ENCODE peak calls at places on chromosomes 1 and 21, in six cellular contexts. One of them, this sample, is unnamed. For H3K36me3, the result is how much of the 10 kb centered on the place peaks cover.

GRCh38 chr1:117318456-117318855 is 48.8 kb upstream of the MAN1A2 start:
- DNase-seq in HCT116: no peak
- DNase-seq in upper lobe of left lung: no peak
- DNase-seq in MM.1S: no peak
- DNase-seq in prostate gland: no peak
- DNase-seq in upper lobe of right lung: no peak
- DNase-seq in this sample: no peak

GRCh38 chr1:194755241-194755953 is 1569.0 kb upstream of the B3GALT2 start:
- DNase-seq in MM.1S: no peak
- DNase-seq in upper lobe of left lung: no peak
- DNase-seq in HCT116: no peak
- DNase-seq in upper lobe of right lung: no peak
- DNase-seq in prostate gland: no peak
- DNase-seq in this sample: no peak

GRCh38 chr1:110914676-110915075 is 41.7 kb downstream of the CD53 start:
- DNase-seq in upper lobe of right lung: no peak
- DNase-seq in MM.1S: no peak
- DNase-seq in HCT116: no peak
- DNase-seq in prostate gland: no peak
- DNase-seq in upper lobe of left lung: no peak
- DNase-seq in this sample: no peak

GRCh38 chr1:157856538-157856937 is 14.9 kb upstream of the CD5L start:
- DNase-seq in prostate gland: no peak
- DNase-seq in HCT116: no peak
- DNase-seq in upper lobe of left lung: no peak
- DNase-seq in upper lobe of right lung: no peak
- DNase-seq in MM.1S: no peak
- DNase-seq in this sample: no peak

GRCh38 chr1:225820522-225821120 is 10.7 kb downstream of the EPHX1 start:
- DNase-seq in MM.1S: no peak
- DNase-seq in upper lobe of right lung: no peak
- DNase-seq in HCT116: no peak
- DNase-seq in upper lobe of left lung: no peak
- DNase-seq in prostate gland: peak
- DNase-seq in this sample: no peak

GRCh38 chr1:43786975-43787374 is 79.6 kb downstream of the ST3GAL3 start:
- DNase-seq in upper lobe of right lung: no peak
- DNase-seq in upper lobe of left lung: no peak
- DNase-seq in prostate gland: no peak
- DNase-seq in HCT116: no peak
- DNase-seq in MM.1S: no peak
- DNase-seq in this sample: no peak

GRCh38 chr1:112748396-112748795 is 33.3 kb upstream of the PPM1J start:
- DNase-seq in MM.1S: no peak
- DNase-seq in upper lobe of left lung: no peak
- DNase-seq in upper lobe of right lung: no peak
- DNase-seq in HCT116: no peak
- DNase-seq in prostate gland: no peak
- DNase-seq in this sample: no peak

GRCh38 chr21:34701726-34702125 is 32.9 kb downstream of the CLIC6 start:
- DNase-seq in prostate gland: no peak
- DNase-seq in upper lobe of right lung: no peak
- DNase-seq in upper lobe of left lung: no peak
- DNase-seq in HCT116: no peak
- DNase-seq in MM.1S: no peak
- DNase-seq in this sample: no peak

GRCh38 chr1:39328722-39329121 is 124.2 kb downstream of the MACF1 start:
- DNase-seq in HCT116: no peak
- DNase-seq in upper lobe of right lung: no peak
- DNase-seq in prostate gland: no peak
- DNase-seq in MM.1S: no peak
- DNase-seq in upper lobe of left lung: no peak
- DNase-seq in this sample: no peak

GRCh38 chr21:42155045-42155855 is 63.7 kb upstream of the ABCG1 start:
- DNase-seq in upper lobe of left lung: peak
- DNase-seq in HCT116: no peak
- DNase-seq in upper lobe of right lung: peak
- DNase-seq in prostate gland: no peak
- DNase-seq in MM.1S: no peak
- DNase-seq in this sample: no peak

GRCh38 chr1:178434360-178434759 is 62.4 kb downstream of the CLEC20A start:
- DNase-seq in upper lobe of right lung: no peak
- DNase-seq in HCT116: no peak
- DNase-seq in upper lobe of left lung: no peak
- DNase-seq in MM.1S: no peak
- DNase-seq in prostate gland: no peak
- DNase-seq in this sample: no peak

GRCh38 chr21:35366348-35367085 is 317.4 kb upstream of the RUNX1 start:
- DNase-seq in MM.1S: no peak
- DNase-seq in upper lobe of right lung: no peak
- DNase-seq in HCT116: no peak
- DNase-seq in upper lobe of left lung: no peak
- DNase-seq in prostate gland: no peak
- DNase-seq in this sample: no peak

GRCh38 chr1:157580179-157580827 is 17.6 kb downstream of the FCRL4 start:
- DNase-seq in MM.1S: peak
- DNase-seq in upper lobe of left lung: no peak
- DNase-seq in prostate gland: no peak
- DNase-seq in HCT116: peak
- DNase-seq in upper lobe of right lung: no peak
- DNase-seq in this sample: peak

GRCh38 chr1:86704972-86705632 is 726 bp downstream of the SH3GLB1 start:
- DNase-seq in upper lobe of left lung: peak
- DNase-seq in MM.1S: peak
- DNase-seq in prostate gland: peak
- DNase-seq in HCT116: peak
- DNase-seq in upper lobe of right lung: no peak
- DNase-seq in this sample: no peak

GRCh38 chr1:108695515-108695914 is 3.4 kb downstream of the PRPF38B start:
- DNase-seq in upper lobe of right lung: no peak
- DNase-seq in HCT116: no peak
- DNase-seq in MM.1S: no peak
- DNase-seq in prostate gland: no peak
- DNase-seq in upper lobe of left lung: no peak
- DNase-seq in this sample: no peak

GRCh38 chr21:42147386-42148020 is 71.4 kb upstream of the ABCG1 start:
- DNase-seq in MM.1S: no peak
- DNase-seq in prostate gland: no peak
- DNase-seq in upper lobe of right lung: peak
- DNase-seq in upper lobe of left lung: no peak
- DNase-seq in HCT116: no peak
- DNase-seq in this sample: no peak

GRCh38 chr1:86913399-86913895 is 479 bp downstream of the SELENOF start:
- DNase-seq in upper lobe of right lung: no peak
- DNase-seq in upper lobe of left lung: peak
- DNase-seq in prostate gland: no peak
- DNase-seq in MM.1S: peak
- DNase-seq in HCT116: no peak
- DNase-seq in this sample: no peak

GRCh38 chr1:98104285-98104684 is 183.5 kb upstream of the DPYD start:
- DNase-seq in upper lobe of left lung: no peak
- DNase-seq in upper lobe of right lung: no peak
- DNase-seq in MM.1S: no peak
- DNase-seq in HCT116: no peak
- DNase-seq in prostate gland: no peak
- DNase-seq in this sample: no peak

GRCh38 chr21:43759651-43760050 is 16.5 kb downstream of the CSTB start:
- DNase-seq in MM.1S: no peak
- DNase-seq in upper lobe of left lung: no peak
- DNase-seq in prostate gland: no peak
- DNase-seq in upper lobe of right lung: no peak
- DNase-seq in HCT116: no peak
- DNase-seq in this sample: no peak

GRCh38 chr21:43757601-43758000 is 18.5 kb downstream of the CSTB start:
- DNase-seq in MM.1S: no peak
- DNase-seq in upper lobe of left lung: peak
- DNase-seq in HCT116: no peak
- DNase-seq in prostate gland: peak
- DNase-seq in upper lobe of right lung: no peak
- DNase-seq in this sample: no peak

GRCh38 chr21:43758811-43759210 is 17.3 kb downstream of the CSTB start:
- DNase-seq in upper lobe of left lung: no peak
- DNase-seq in prostate gland: peak
- DNase-seq in MM.1S: no peak
- DNase-seq in upper lobe of right lung: no peak
- DNase-seq in HCT116: no peak
- DNase-seq in this sample: no peak

GRCh38 chr21:43755820-43756594 is 20.1 kb downstream of the CSTB start:
- DNase-seq in upper lobe of left lung: no peak
- DNase-seq in upper lobe of right lung: no peak
- DNase-seq in MM.1S: no peak
- DNase-seq in HCT116: no peak
- DNase-seq in prostate gland: no peak
- DNase-seq in this sample: no peak

DNA sequence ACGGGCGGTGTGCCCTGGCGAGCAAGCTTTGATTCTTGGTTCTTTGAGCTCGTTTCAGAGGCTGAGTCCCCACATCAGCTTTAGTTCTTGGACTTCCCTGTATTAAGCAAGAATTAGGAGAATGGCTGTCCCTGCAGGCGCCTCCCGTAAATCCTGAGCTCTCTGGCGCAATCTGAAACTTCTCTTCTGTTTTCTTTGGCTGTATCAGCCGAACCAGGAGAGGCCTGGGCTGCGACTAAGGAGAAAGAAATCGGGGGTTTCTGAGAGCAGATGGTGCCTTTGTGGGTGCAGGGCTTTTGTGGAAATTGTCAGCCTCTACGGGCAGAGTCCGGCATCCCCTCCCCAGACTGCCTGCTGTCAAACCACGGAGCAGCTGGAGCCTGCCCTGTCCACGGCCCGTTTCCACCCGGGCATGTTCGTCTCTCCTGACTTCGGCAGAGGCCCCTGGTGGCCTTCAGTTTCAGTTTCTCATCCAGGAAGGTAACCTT is 17.9 kb downstream of the CSTB start:
- DNase-seq in HCT116: no peak
- DNase-seq in upper lobe of right lung: no peak
- DNase-seq in MM.1S: no peak
- DNase-seq in upper lobe of left lung: peak
- DNase-seq in prostate gland: peak
- DNase-seq in this sample: no peak
- H3K4me3 ChIP-seq in HCT116: no peak
- H3K4me3 ChIP-seq in upper lobe of right lung: no peak
- H3K4me3 ChIP-seq in MM.1S: no peak
- H3K4me3 ChIP-seq in upper lobe of left lung: peak
- H3K4me3 ChIP-seq in prostate gland: peak
- H3K4me3 ChIP-seq in this sample: no peak

GRCh38 chr21:37157938-37158337 is 84.9 kb downstream of the TTC3 start:
- DNase-seq in prostate gland: no peak
- DNase-seq in HCT116: no peak
- DNase-seq in upper lobe of right lung: no peak
- DNase-seq in MM.1S: no peak
- DNase-seq in upper lobe of left lung: no peak
- DNase-seq in this sample: no peak
- H3K36me3 ChIP-seq in prostate gland: under half
- H3K36me3 ChIP-seq in HCT116: half or more
- H3K36me3 ChIP-seq in upper lobe of right lung: half or more
- H3K36me3 ChIP-seq in MM.1S: under half
- H3K36me3 ChIP-seq in upper lobe of left lung: under half
- H3K36me3 ChIP-seq in this sample: under half

GRCh38 chr1:114756949-114757454 is 782 bp downstream of the CSDE1 start:
- DNase-seq in upper lobe of left lung: peak
- DNase-seq in HCT116: no peak
- DNase-seq in upper lobe of right lung: peak
- DNase-seq in prostate gland: peak
- DNase-seq in MM.1S: peak
- DNase-seq in this sample: no peak

GRCh38 chr1:114758251-114758832 is 558 bp upstream of the CSDE1 start:
- DNase-seq in MM.1S: no peak
- DNase-seq in prostate gland: no peak
- DNase-seq in HCT116: no peak
- DNase-seq in upper lobe of left lung: no peak
- DNase-seq in upper lobe of right lung: no peak
- DNase-seq in this sample: no peak

GRCh38 chr1:114755006-114755936 is 2.5 kb downstream of the CSDE1 start:
- DNase-seq in upper lobe of right lung: no peak
- DNase-seq in upper lobe of left lung: no peak
- DNase-seq in prostate gland: no peak
- DNase-seq in MM.1S: peak
- DNase-seq in HCT116: no peak
- DNase-seq in this sample: no peak

GRCh38 chr1:114756009-114756892 is 1.5 kb downstream of the CSDE1 start:
- DNase-seq in HCT116: no peak
- DNase-seq in prostate gland: no peak
- DNase-seq in MM.1S: peak
- DNase-seq in upper lobe of right lung: no peak
- DNase-seq in upper lobe of left lung: no peak
- DNase-seq in this sample: no peak

GRCh38 chr1:114757455-114758250 is at the start of gene CSDE1:
- DNase-seq in prostate gland: peak
- DNase-seq in HCT116: peak
- DNase-seq in MM.1S: peak
- DNase-seq in upper lobe of right lung: peak
- DNase-seq in upper lobe of left lung: peak
- DNase-seq in this sample: peak
- TF ChIP-seq CTCF in prostate gland: peak
- TF ChIP-seq CTCF in HCT116: no peak
- TF ChIP-seq CTCF in MM.1S: peak
- TF ChIP-seq CTCF in upper lobe of right lung: peak
- TF ChIP-seq CTCF in upper lobe of left lung: peak
- TF ChIP-seq CTCF in this sample: peak

GRCh38 chr21:46286668-46286982 is 483 bp downstream of the YBEY start:
- DNase-seq in MM.1S: no peak
- DNase-seq in upper lobe of right lung: no peak
- DNase-seq in prostate gland: no peak
- DNase-seq in upper lobe of left lung: no peak
- DNase-seq in HCT116: no peak
- DNase-seq in this sample: no peak

GRCh38 chr21:46287541-46287940 is 1.4 kb downstream of the YBEY start:
- DNase-seq in upper lobe of right lung: no peak
- DNase-seq in upper lobe of left lung: no peak
- DNase-seq in HCT116: no peak
- DNase-seq in prostate gland: no peak
- DNase-seq in MM.1S: no peak
- DNase-seq in this sample: no peak

GRCh38 chr21:46285761-46286667 is at the start of gene YBEY:
- DNase-seq in MM.1S: peak
- DNase-seq in HCT116: peak
- DNase-seq in prostate gland: peak
- DNase-seq in upper lobe of left lung: peak
- DNase-seq in upper lobe of right lung: peak
- DNase-seq in this sample: peak

GRCh38 chr21:46291561-46291960 is 5.4 kb downstream of the YBEY start:
- DNase-seq in prostate gland: no peak
- DNase-seq in upper lobe of right lung: no peak
- DNase-seq in HCT116: no peak
- DNase-seq in upper lobe of left lung: no peak
- DNase-seq in MM.1S: no peak
- DNase-seq in this sample: no peak

DNA sequence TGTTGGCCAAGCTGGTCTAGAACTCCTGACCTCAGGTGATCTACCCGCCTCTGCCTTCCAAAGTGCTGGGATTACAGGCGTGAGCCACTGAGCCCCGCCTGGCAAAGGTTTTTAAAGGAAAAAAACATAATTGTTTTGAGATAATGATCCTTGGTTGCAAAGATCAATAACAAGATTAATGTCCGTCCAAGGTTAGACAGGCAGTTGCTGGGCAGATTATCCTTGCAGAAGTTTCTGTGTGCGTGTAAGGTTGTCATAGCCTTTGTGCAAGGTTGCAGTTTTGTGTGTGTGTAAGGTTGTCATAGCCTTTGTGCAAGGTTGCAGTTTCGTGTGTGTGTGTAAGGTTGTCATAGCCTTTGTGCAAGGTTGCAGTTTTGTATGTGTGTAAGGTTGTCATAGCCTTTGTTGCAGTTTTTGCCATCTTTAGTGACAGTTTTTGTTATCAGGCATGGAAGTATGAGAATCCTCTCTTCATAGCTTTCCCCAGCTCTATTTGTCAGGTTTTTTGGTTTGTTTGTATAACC is 3.6 kb downstream of the YBEY start:
- DNase-seq in MM.1S: no peak
- DNase-seq in HCT116: no peak
- DNase-seq in upper lobe of left lung: no peak
- DNase-seq in prostate gland: no peak
- DNase-seq in upper lobe of right lung: no peak
- DNase-seq in this sample: no peak
- H3K4me3 ChIP-seq in MM.1S: no peak
- H3K4me3 ChIP-seq in HCT116: no peak
- H3K4me3 ChIP-seq in upper lobe of left lung: no peak
- H3K4me3 ChIP-seq in prostate gland: no peak
- H3K4me3 ChIP-seq in upper lobe of right lung: no peak
- H3K4me3 ChIP-seq in this sample: no peak

This sample was measured in kidney epithelial cell.